ENCODE peak calls at places on chromosomes 13 and 19, in ten cellular contexts. Y is caudate nucleus; Z is CD4-positive, CD25-positive, alpha-beta regulatory T cell; K is HT1080; M is activated naive CD4-positive, alpha-beta T cell; Q is glomerular endothelial cell; F is KBM-7; C is mucosa of descending colon; P is GM12865; B is ELR. G is an unnamed sample.

GRCh38 chr19:10155834-10156233 is 36.1 kb upstream of the EIF3G start:
- DNase-seq in Y (no peak), Z (no peak), K (peak), M (no peak), Q (no peak), F (no peak), C (no peak), P (no peak), B (peak), G (no peak)

GRCh38 chr19:13104848-13105646 is 2.4 kb upstream of the LYL1 start:
- DNase-seq in Y (no peak), Z (peak), K (no peak), M (peak), Q (no peak), F (peak), C (peak), P (peak), B (no peak), G (peak)

GRCh38 chr13:28327761-28328607 is 166.9 kb downstream of the FLT1 start:
- DNase-seq in Y (no peak), Z (no peak), K (no peak), M (no peak), Q (no peak), F (no peak), C (no peak), P (no peak), B (peak), G (no peak)

GRCh38 chr13:91212229-91212628 is 135.3 kb upstream of the MIR17HG start:
- DNase-seq in Y (no peak), Z (no peak), K (no peak), M (no peak), Q (no peak), F (peak), C (no peak), P (no peak), B (no peak), G (no peak)

GRCh38 chr19:5586300-5587070 is 18.7 kb upstream of the TINCR start:
- DNase-seq in Y (no peak), Z (no peak), K (no peak), M (no peak), Q (no peak), F (no peak), C (no peak), P (no peak), B (no peak), G (no peak)

GRCh38 chr13:20709782-20710181 is 6.3 kb downstream of the IL17D start:
- DNase-seq in Y (no peak), Z (no peak), K (no peak), M (no peak), Q (no peak), F (no peak), C (no peak), P (no peak), B (no peak), G (no peak)

GRCh38 chr13:86567119-86567518 is 767.9 kb upstream of the SLITRK6 start:
- DNase-seq in Y (no peak), Z (no peak), K (no peak), M (no peak), Q (no peak), F (no peak), C (no peak), P (no peak), B (no peak), G (no peak)

GRCh38 chr19:49546825-49547565 is 19.2 kb downstream of the RCN3 start:
- DNase-seq in Y (no peak), Z (peak), K (peak), M (no peak), Q (peak), F (peak), C (no peak), P (peak), B (peak), G (peak)